ENCODE peak calls at places on chromosome 6, in four cellular contexts. M, N, K and H are unnamed samples.

GRCh38 chr6:56947931-56948330 is 7.0 kb upstream of the BEND6 start:
- DNase-seq in N (no peak), M (no peak), K (no peak), H (no peak)

GRCh38 chr6:35220711-35221110 is 7.0 kb downstream of the SCUBE3 start:
- DNase-seq in M (no peak), N (no peak), K (no peak), H (no peak)

GRCh38 chr6:43150051-43150751 is 20.9 kb upstream of the SRF start:
- DNase-seq in K (peak), N (no peak), M (no peak), H (no peak)

GRCh38 chr6:41430875-41431274 is 95.5 kb downstream of the NCR2 start:
- DNase-seq in N (no peak), K (peak), M (no peak), H (peak)

GRCh38 chr6:128095362-128095761 is 194.5 kb upstream of the THEMIS start:
- DNase-seq in N (no peak), M (no peak), K (no peak), H (no peak)

GRCh38 chr6:54689620-54690019 is 157.0 kb upstream of the FAM83B start:
- DNase-seq in N (no peak), K (no peak), M (no peak), H (no peak)

GRCh38 chr6:100599088-100599770 is 134.5 kb upstream of the SIM1 start:
- DNase-seq in M (no peak), K (no peak), N (no peak), H (no peak)

GRCh38 chr6:106608080-106608668 is 21.1 kb downstream of the RTN4IP1 start:
- DNase-seq in K (peak), N (peak), M (peak), H (no peak)

GRCh38 chr6:70506321-70506720 is 60.4 kb upstream of the SDHAF4 start:
- DNase-seq in M (no peak), N (no peak), K (no peak), H (no peak)

GRCh38 chr6:136983692-136984091 is 61.1 kb downstream of the IL20RA start:
- DNase-seq in N (no peak), K (no peak), M (no peak), H (no peak)

GRCh38 chr6:108836061-108836460 is 12.2 kb upstream of the ARMC2 start:
- DNase-seq in M (no peak), K (no peak), N (no peak), H (no peak)

GRCh38 chr6:169724554-169725269 is 412 bp upstream of the PHF10 start:
- DNase-seq in K (peak), N (peak), M (peak), H (peak)

GRCh38 chr6:39102024-39102820 is 12.8 kb downstream of the SAYSD1 start:
- DNase-seq in N (peak), M (peak), K (peak), H (no peak)

GRCh38 chr6:63527658-63528514 is 44.4 kb upstream of the LOC128125822 start:
- DNase-seq in K (peak), N (no peak), M (no peak), H (no peak)

GRCh38 chr6:28371706-28372451 is 22.1 kb downstream of the ZKSCAN3 start:
- DNase-seq in M (no peak), N (peak), K (no peak), H (no peak)

GRCh38 chr6:53447869-53448268 is 97.0 kb downstream of the GCLC start:
- DNase-seq in N (no peak), K (no peak), M (no peak), H (no peak)

GRCh38 chr6:167846997-167847606 is 20.4 kb downstream of the AFDN start:
- DNase-seq in K (no peak), M (no peak), N (no peak), H (no peak)

GRCh38 chr6:43939281-43940070 is 169.5 kb downstream of the VEGFA start:
- DNase-seq in N (no peak), M (no peak), K (no peak), H (no peak)

GRCh38 chr6:11889574-11889973 is 111.0 kb upstream of the ADTRP start:
- DNase-seq in N (no peak), K (no peak), M (no peak), H (no peak)

GRCh38 chr6:154319231-154319858 is 37.3 kb downstream of the IPCEF1 start:
- DNase-seq in N (no peak), K (peak), M (peak), H (no peak)

GRCh38 chr6:170271771-170272314 is 19.0 kb downstream of the DLL1 start:
- DNase-seq in N (peak), K (no peak), M (no peak), H (peak)